ENCODE peak calls at places on chromosomes 1 and 21, in ten cellular contexts. L, T, E, A, J, H, B, Y, M and C are unnamed samples.
A peak's percentile ranks its signal among the peaks of the same experiment; 100 is the strongest.

GRCh38 chr1:201025571-201026002 is 2.1 kb upstream of the KIF21B start:
- DNase-seq in M (peak; percentile 17), B (peak; percentile 70), Y (peak; percentile 69), A (no peak), L (no peak), J (no peak), T (no peak), E (no peak), H (no peak), C (peak; percentile 39)

GRCh38 chr1:56297948-56298347 is 281.4 kb downstream of the PLPP3 start:
- DNase-seq in J (no peak), M (no peak), T (no peak), B (no peak), A (no peak), L (no peak), H (no peak), E (no peak), Y (no peak), C (no peak)

GRCh38 chr1:19477284-19478240 is 7.8 kb downstream of the CAPZB start:
- DNase-seq in M (no peak), Y (no peak), J (no peak), A (no peak), H (no peak), T (no peak), L (no peak), E (no peak), B (no peak), C (no peak)

GRCh38 chr1:112544753-112545152 is 36.0 kb downstream of the WNT2B start:
- DNase-seq in A (no peak), L (no peak), J (no peak), B (no peak), M (peak; percentile 75), Y (no peak), T (peak; percentile 60), E (no peak), H (no peak), C (peak; percentile 71)

GRCh38 chr21:31161157-31161556 is 122.9 kb upstream of the KRTAP19-8 start:
- DNase-seq in A (peak; percentile 50), L (peak; percentile 44), E (no peak), T (peak; percentile 55), Y (no peak), M (peak; percentile 6), B (peak; percentile 52), J (no peak), H (no peak), C (no peak)

GRCh38 chr1:117815105-117815812 is 114.2 kb downstream of the GDAP2 start:
- DNase-seq in E (no peak), T (peak; percentile 59), B (no peak), J (no peak), A (no peak), H (no peak), Y (no peak), M (peak; percentile 81), L (no peak), C (peak; percentile 47)

GRCh38 chr1:7681401-7681800 is 89.7 kb upstream of the VAMP3 start:
- DNase-seq in M (no peak), B (no peak), T (no peak), H (no peak), A (no peak), J (no peak), Y (no peak), E (no peak), L (no peak), C (no peak)

GRCh38 chr1:226569879-226570547 is 21.4 kb downstream of the STUM start:
- DNase-seq in B (peak; percentile 89), J (no peak), T (no peak), A (no peak), H (no peak), M (no peak), E (no peak), Y (no peak), L (peak; percentile 72), C (no peak)

GRCh38 chr21:36721817-36722216 is 22.9 kb downstream of the SIM2 start:
- DNase-seq in J (no peak), T (no peak), E (no peak), Y (peak; percentile 15), H (no peak), M (no peak), B (no peak), L (no peak), A (no peak), C (no peak)

GRCh38 chr1:95582746-95583145 is 348.7 kb downstream of the RWDD3 start:
- DNase-seq in E (no peak), M (no peak), T (no peak), B (peak; percentile 53), Y (no peak), L (no peak), J (no peak), A (no peak), H (no peak), C (no peak)

GRCh38 chr1:6975371-6975770 is 190.1 kb downstream of the CAMTA1 start:
- DNase-seq in E (no peak), L (no peak), J (no peak), B (no peak), Y (no peak), H (no peak), T (no peak), M (no peak), A (no peak), C (no peak)

GRCh38 chr1:64484651-64485050 is 14.7 kb downstream of the CACHD1 start:
- DNase-seq in J (no peak), L (no peak), T (no peak), Y (no peak), E (no peak), H (no peak), A (no peak), M (peak; percentile 40), B (no peak), C (peak; percentile 20)

GRCh38 chr1:217747156-217747769 is 116.1 kb downstream of the SPATA17 start:
- DNase-seq in E (no peak), A (no peak), J (no peak), M (peak; percentile 67), T (peak; percentile 40), B (peak; percentile 27), H (no peak), Y (no peak), L (peak; percentile 41), C (peak; percentile 59)

GRCh38 chr1:205263580-205264190 is 35.9 kb downstream of the TMCC2 start:
- DNase-seq in E (no peak), T (peak; percentile 36), L (no peak), Y (no peak), M (no peak), A (no peak), H (no peak), B (no peak), J (no peak), C (peak; percentile 39)

GRCh38 chr1:8026976-8027747 is 1.1 kb upstream of the ERRFI1 start:
- DNase-seq in J (no peak), E (peak; percentile 56), H (no peak), L (no peak), Y (peak; percentile 86), T (no peak), A (no peak), B (peak; percentile 55), M (peak; percentile 83), C (peak; percentile 67)

GRCh38 chr1:171213559-171214454 is 28.7 kb downstream of the FMO2 start:
- DNase-seq in M (no peak), L (no peak), J (no peak), E (no peak), A (no peak), Y (no peak), H (no peak), B (peak; percentile 55), T (no peak), C (no peak)
- TF ChIP-seq CTCF in M (no peak), L (no peak), J (no peak), E (no peak), A (no peak), Y (no peak), H (no peak), B (peak; percentile 39), T (peak; percentile 3), C (no peak)

GRCh38 chr1:16013220-16013907 is 4.5 kb downstream of the HSPB7 start:
- DNase-seq in B (peak; percentile 90), M (peak; percentile 48), J (no peak), A (no peak), H (no peak), T (peak; percentile 56), E (peak; percentile 95), L (peak; percentile 60), Y (peak; percentile 92), C (peak; percentile 65)
- H3K4me3 ChIP-seq in B (peak overlapping the region; percentile 61), M (no peak overlapping the region), J (peak overlapping the region; percentile 31), A (peak overlapping the region; percentile 59), H (peak overlapping the region; percentile 43), T (peak overlapping the region; percentile 42), E (peak overlapping the region; percentile 84), L (no peak overlapping the region), Y (peak overlapping the region; percentile 21), C (peak overlapping the region; percentile 31)

GRCh38 chr1:167447521-167448136 is 70.7 kb downstream of the CD247 start:
- DNase-seq in E (no peak), L (no peak), J (no peak), B (peak; percentile 28), T (no peak), M (no peak), A (no peak), Y (no peak), H (no peak), C (no peak)
- TF ChIP-seq CTCF in E (no peak), L (no peak), J (no peak), B (no peak), T (no peak), M (no peak), A (no peak), Y (no peak), H (no peak), C (no peak)

DNA sequence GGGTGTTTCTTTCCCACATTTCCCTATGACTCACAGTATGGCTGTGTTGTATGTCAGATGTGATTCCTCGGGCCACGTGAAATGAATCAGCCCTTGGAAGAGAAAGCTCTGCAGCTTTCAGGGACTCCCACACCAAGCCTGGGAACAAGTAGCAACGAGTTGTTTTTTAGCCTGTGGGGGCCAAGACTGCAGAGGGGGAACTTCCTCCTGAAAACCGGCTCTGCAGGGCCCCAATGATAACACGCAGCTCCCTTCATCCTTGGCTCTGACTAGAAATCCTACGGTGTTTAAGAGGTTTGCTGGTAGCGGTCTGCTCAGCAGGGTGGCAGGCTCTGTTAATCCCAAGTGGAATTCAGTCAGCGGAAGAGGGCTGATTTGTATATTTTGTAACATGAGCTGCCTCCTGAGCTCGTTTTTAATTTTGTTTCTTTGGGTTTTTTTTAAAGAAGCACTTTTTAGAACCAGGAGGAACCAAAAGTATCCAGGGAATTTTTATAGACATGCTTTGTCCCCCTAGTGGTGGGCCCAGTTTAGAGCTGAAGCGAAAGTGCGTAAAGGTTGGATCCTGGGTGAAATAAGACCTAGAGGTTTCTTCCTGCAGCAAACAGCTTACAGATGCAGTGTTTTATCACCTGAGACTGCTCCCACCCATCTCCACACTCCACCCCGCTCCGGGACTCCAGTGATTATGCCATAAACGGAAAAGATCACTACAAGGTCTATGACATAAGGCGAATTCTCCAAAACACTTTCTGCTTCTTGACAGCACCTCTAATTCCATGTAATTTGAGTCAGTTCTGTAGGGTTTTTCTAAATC is 48.8 kb downstream of the LAMC2 start:
- DNase-seq in J (peak; percentile 95), Y (peak; percentile 73), M (peak; percentile 98), T (peak; percentile 97), L (peak; percentile 27), B (peak; percentile 88), A (peak; percentile 93), H (peak; percentile 93), E (peak; percentile 79), C (peak; percentile 99)
- H3K4me3 ChIP-seq in J (peak overlapping the region; percentile 27), Y (peak overlapping the region; percentile 44), M (peak overlapping the region; percentile 33), T (peak overlapping the region; percentile 63), L (peak overlapping the region; percentile 63), B (peak overlapping the region; percentile 13), A (peak overlapping the region; percentile 48), H (peak overlapping the region; percentile 56), E (peak overlapping the region; percentile 57), C (peak overlapping the region; percentile 43)